ENCODE peak calls at places on chromosome 11, in four cellular contexts. J is endothelial cell, V is dorsolateral prefrontal cortex, E is GM03348. Y is an unnamed sample.

GRCh38 chr11:64675417-64676252 is 47.4 kb downstream of the NRXN2 start:
- DNase-seq in J (no peak), V (peak), E (peak), Y (peak)

GRCh38 chr11:3853935-3854659 is 1.4 kb upstream of the STIM1 start:
- DNase-seq in J (no peak), V (no peak), E (no peak), Y (no peak)

GRCh38 chr11:65625628-65626342 is 10.2 kb downstream of the PCNX3 start:
- DNase-seq in J (peak), V (peak), E (peak), Y (peak)

GRCh38 chr11:567629-568258 is 7.0 kb downstream of the RASSF7 start:
- DNase-seq in J (no peak), V (no peak), E (no peak), Y (no peak)

GRCh38 chr11:102469196-102469821 is 16.7 kb upstream of the TMEM123 start:
- DNase-seq in J (no peak), V (no peak), E (peak), Y (no peak)

GRCh38 chr11:288328-289144 is at the start of gene PGGHG:
- DNase-seq in J (peak), V (peak), E (peak), Y (no peak)

GRCh38 chr11:67630943-67631331 is 1.2 kb upstream of the NUDT8 start:
- DNase-seq in J (no peak), V (no peak), E (no peak), Y (no peak)

GRCh38 chr11:23127706-23128105 is 267.4 kb upstream of the CCDC179 start:
- DNase-seq in J (no peak), V (no peak), E (no peak), Y (no peak)

GRCh38 chr11:77435972-77436371 is 37.9 kb downstream of the PAK1 start:
- DNase-seq in J (no peak), V (no peak), E (no peak), Y (no peak)

GRCh38 chr11:88631497-88631896 is 294.0 kb upstream of the CTSC start:
- DNase-seq in J (no peak), V (no peak), E (no peak), Y (no peak)

GRCh38 chr11:94149435-94149834 is 20.8 kb downstream of the PANX1 start:
- DNase-seq in J (no peak), V (no peak), E (peak), Y (no peak)

GRCh38 chr11:64713031-64713780 is 9.8 kb downstream of the NRXN2 start:
- DNase-seq in J (peak), V (no peak), E (peak), Y (no peak)

GRCh38 chr11:116836648-116837023 is 786 bp downstream of the APOA1 start:
- DNase-seq in J (no peak), V (no peak), E (no peak), Y (no peak)

GRCh38 chr11:106495046-106495445 is 417.6 kb downstream of the AASDHPPT start:
- DNase-seq in J (no peak), V (no peak), E (no peak), Y (no peak)

GRCh38 chr11:63958013-63958412 is 16.4 kb upstream of the COX8A start:
- DNase-seq in J (no peak), V (no peak), E (no peak), Y (no peak)

GRCh38 chr11:102807921-102808320 is 10.0 kb upstream of the MMP1 start:
- DNase-seq in J (peak), V (no peak), E (no peak), Y (no peak)

GRCh38 chr11:70727899-70728620 is 329.7 kb downstream of the CTTN start:
- DNase-seq in J (no peak), V (no peak), E (no peak), Y (no peak)

GRCh38 chr11:64234840-64235379 is 526 bp downstream of the VEGFB start:
- DNase-seq in J (no peak), V (no peak), E (peak), Y (no peak)

GRCh38 chr11:126332221-126332711 is 23.2 kb upstream of the ST3GAL4 start:
- DNase-seq in J (no peak), V (peak), E (peak), Y (peak)

GRCh38 chr11:130894322-130895025 is 21.8 kb downstream of the SNX19 start:
- DNase-seq in J (peak), V (peak), E (peak), Y (peak)

GRCh38 chr11:69270929-69271328 is 23.0 kb upstream of the MYEOV start:
- DNase-seq in J (no peak), V (no peak), E (no peak), Y (no peak)

Y was measured in amygdala.